ENCODE peak calls at places on chromosomes 12 and 14, in eight cellular contexts. U is pancreas, B is ovary, X is AG10803, R is right lobe of liver, F is IMR-90, Y is breast epithelium, M is stomach. W is an unnamed sample.

GRCh38 chr14:104221071-104221625 is 82.8 kb downstream of the KIF26A start:
- DNase-seq in U (no peak), M (no peak), X (no peak), R (peak), F (no peak), B (peak), Y (no peak), W (no peak)

GRCh38 chr14:88599761-88600439 is 37.1 kb downstream of the ZC3H14 start:
- DNase-seq in B (no peak), M (no peak), F (no peak), Y (no peak), R (no peak), X (no peak), U (no peak), W (no peak)

GRCh38 chr12:19608039-19608438 is 168.7 kb downstream of the AEBP2 start:
- DNase-seq in X (no peak), U (no peak), R (no peak), M (no peak), F (no peak), B (no peak), Y (no peak), W (no peak)

GRCh38 chr14:86346818-86347384 is 817.0 kb downstream of the FLRT2 start:
- DNase-seq in M (no peak), Y (no peak), R (no peak), B (no peak), U (no peak), F (no peak), X (no peak), W (peak)

GRCh38 chr14:20486700-20487401 is 17.6 kb downstream of the PNP start:
- DNase-seq in X (no peak), R (no peak), F (no peak), U (no peak), B (no peak), M (no peak), Y (no peak), W (no peak)

GRCh38 chr12:58479403-58479802 is 440.9 kb downstream of the LRIG3 start:
- DNase-seq in X (no peak), M (no peak), B (no peak), U (no peak), R (no peak), Y (no peak), F (no peak), W (no peak)

GRCh38 chr14:52840916-52841315 is 49.5 kb upstream of the GNPNAT1 start:
- DNase-seq in F (peak), U (no peak), Y (no peak), M (no peak), X (peak), B (no peak), R (peak), W (peak)

GRCh38 chr12:102702447-102703114 is 214.5 kb downstream of the PAH start:
- DNase-seq in Y (no peak), U (peak), F (peak), B (peak), M (peak), R (peak), X (peak), W (peak)

GRCh38 chr14:75979641-75980422 is 2.0 kb downstream of the TGFB3 start:
- DNase-seq in B (peak), F (no peak), U (no peak), X (no peak), Y (no peak), R (no peak), M (no peak), W (no peak)

GRCh38 chr12:80100566-80100965 is 1.2 kb downstream of the OTOGL start:
- DNase-seq in X (peak), F (peak), M (no peak), R (no peak), U (no peak), Y (no peak), B (no peak), W (peak)

GRCh38 chr12:13171921-13172859 is 24.3 kb upstream of the EMP1 start:
- DNase-seq in X (peak), R (peak), U (peak), Y (peak), M (no peak), B (no peak), F (no peak), W (peak)

GRCh38 chr12:31965090-31965489 is 5.9 kb downstream of the RESF1 start:
- DNase-seq in M (no peak), F (no peak), R (no peak), Y (no peak), B (no peak), X (no peak), U (no peak), W (no peak)

GRCh38 chr12:52014567-52015392 is 8.0 kb downstream of the TAMALIN start:
- DNase-seq in M (no peak), X (no peak), R (no peak), B (peak), F (no peak), Y (no peak), U (no peak), W (no peak)

GRCh38 chr12:58064681-58065080 is 123.3 kb downstream of the ATP23 start:
- DNase-seq in M (no peak), F (no peak), X (no peak), R (no peak), Y (no peak), U (no peak), B (no peak), W (no peak)

GRCh38 chr12:31315779-31316465 is 10.0 kb downstream of the SINHCAF start:
- DNase-seq in Y (no peak), U (no peak), B (no peak), X (no peak), F (no peak), R (no peak), M (no peak), W (no peak)

GRCh38 chr14:30885840-30886740 is 11.7 kb downstream of the COCH start:
- DNase-seq in M (no peak), X (peak), R (no peak), U (no peak), Y (no peak), B (no peak), F (peak), W (no peak)

GRCh38 chr14:91886961-91887360 is 19.6 kb upstream of the TC2N start:
- DNase-seq in Y (no peak), M (no peak), F (no peak), U (no peak), X (no peak), B (no peak), R (no peak), W (no peak)

GRCh38 chr14:64926398-64926995 is 12.2 kb downstream of the CHURC1 start:
- DNase-seq in U (no peak), M (no peak), R (no peak), X (no peak), Y (no peak), B (no peak), F (no peak), W (no peak)

GRCh38 chr14:100608586-100609330 is 21.5 kb upstream of the BEGAIN start:
- DNase-seq in U (no peak), B (no peak), F (no peak), Y (no peak), M (no peak), R (peak), X (no peak), W (no peak)

GRCh38 chr12:11078246-11078645 is 13.9 kb downstream of the TAS2R43 start:
- DNase-seq in M (no peak), R (no peak), X (no peak), U (no peak), F (no peak), Y (no peak), B (no peak), W (no peak)

GRCh38 chr12:121765573-121765972 is 27.9 kb downstream of the RHOF start:
- DNase-seq in U (no peak), Y (no peak), R (no peak), X (peak), B (no peak), M (no peak), F (peak), W (peak)

GRCh38 chr14:49623387-49623786 is 2.8 kb downstream of the MGAT2 start:
- DNase-seq in F (no peak), R (no peak), X (no peak), B (no peak), Y (no peak), U (no peak), M (no peak), W (peak)

GRCh38 chr12:25829192-25829591 is 129.3 kb upstream of the RASSF8 start:
- DNase-seq in M (no peak), Y (no peak), R (no peak), U (no peak), B (no peak), F (peak), X (peak), W (peak)

GRCh38 chr12:89064151-89064550 is 288.1 kb downstream of the DUSP6 start:
- DNase-seq in U (no peak), R (no peak), X (no peak), B (no peak), M (no peak), Y (no peak), F (no peak), W (no peak)
- H3K4me3 ChIP-seq in U (no peak), R (no peak), X (no peak), B (no peak), M (no peak), Y (no peak), F (no peak), W (no peak)

GRCh38 chr12:1533205-1533601 is 61.2 kb downstream of the FBXL14 start:
- DNase-seq in F (no peak), B (no peak), X (peak), U (no peak), R (no peak), Y (no peak), M (no peak), W (peak)
- H3K4me3 ChIP-seq in F (no peak), B (no peak), X (peak), U (no peak), R (no peak), Y (no peak), M (no peak), W (peak)

GRCh38 chr14:105440992-105441391 is 21.4 kb downstream of the MTA1 start:
- DNase-seq in Y (no peak), F (no peak), B (no peak), U (no peak), M (no peak), R (no peak), X (no peak), W (no peak)
- H3K4me3 ChIP-seq in Y (no peak), F (no peak), B (no peak), U (no peak), M (no peak), R (no peak), X (no peak), W (no peak)

GRCh38 chr12:123950476-123951169 is 22.0 kb downstream of the CCDC92 start:
- DNase-seq in F (no peak), B (peak), Y (no peak), U (no peak), X (no peak), M (no peak), R (no peak), W (no peak)

GRCh38 chr12:123952037-123952436 is 20.6 kb downstream of the CCDC92 start:
- DNase-seq in Y (no peak), X (no peak), B (no peak), M (no peak), U (no peak), F (peak), R (no peak), W (peak)

GRCh38 chr12:123951467-123951866 is 21.2 kb downstream of the CCDC92 start:
- DNase-seq in Y (no peak), M (no peak), F (no peak), R (no peak), X (no peak), B (no peak), U (no peak), W (no peak)

GRCh38 chr12:123948401-123949117 is 24.1 kb downstream of the CCDC92 start:
- DNase-seq in X (no peak), U (no peak), M (no peak), F (no peak), Y (no peak), B (no peak), R (no peak), W (no peak)

GRCh38 chr12:123949118-123949774 is 23.4 kb downstream of the CCDC92 start:
- DNase-seq in U (no peak), X (no peak), M (no peak), B (no peak), F (no peak), R (no peak), Y (no peak), W (no peak)
- H3K4me3 ChIP-seq in U (no peak), X (no peak), M (no peak), B (no peak), F (no peak), R (no peak), Y (no peak), W (no peak)

DNA sequence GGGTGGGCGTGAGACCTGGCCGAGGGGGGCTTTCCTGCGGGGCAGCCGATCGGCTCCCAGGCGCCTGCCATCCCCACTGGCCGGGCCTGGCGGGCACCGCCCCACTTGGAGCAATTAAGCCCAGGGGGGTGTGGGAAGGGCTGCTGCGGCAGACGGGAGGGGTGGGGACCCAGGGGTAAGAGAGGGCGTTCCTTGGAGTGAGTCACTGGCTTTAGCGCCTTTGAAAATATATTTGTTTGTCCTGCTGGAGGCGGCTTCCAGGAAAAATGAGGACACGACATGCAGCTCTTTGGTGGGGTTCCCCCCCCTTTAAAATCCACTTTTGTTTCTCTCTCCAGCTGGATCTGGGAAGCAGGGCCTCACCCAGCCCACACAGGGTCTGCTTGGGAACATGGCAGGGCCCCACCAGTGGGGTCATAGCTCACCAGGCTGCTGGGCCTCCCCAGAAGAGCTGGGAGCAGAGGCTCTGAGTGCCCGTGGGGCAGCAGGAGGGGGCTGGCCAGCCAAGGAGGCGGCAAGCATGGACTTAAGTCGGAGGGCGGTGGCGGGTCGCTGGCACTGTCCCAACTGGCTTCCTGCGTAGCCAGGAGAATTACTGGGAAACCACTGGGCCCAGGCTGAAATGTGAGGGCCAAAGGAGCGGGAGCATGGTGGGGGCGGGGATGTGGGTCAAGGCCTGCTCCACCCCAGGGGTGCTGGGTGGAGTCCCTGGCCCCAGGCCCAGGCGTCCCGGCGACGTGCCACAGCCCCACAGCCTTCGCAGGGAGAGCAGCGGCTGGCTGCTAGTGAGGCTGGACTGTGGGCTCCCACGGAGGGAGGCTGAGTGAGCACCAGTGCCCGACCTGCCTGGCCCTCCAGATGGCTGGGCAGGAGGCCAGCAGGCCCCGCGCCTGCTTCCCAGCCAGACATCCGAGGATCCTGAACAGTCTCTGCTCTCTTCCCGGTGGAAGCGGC is 128.0 kb downstream of the RFLNA start:
- DNase-seq in M (peak), X (peak), U (peak), Y (peak), R (peak), F (peak), B (peak), W (peak)
- H3K4me3 ChIP-seq in M (peak), X (peak), U (peak), Y (peak), R (no peak), F (peak), B (peak), W (peak)

DNA sequence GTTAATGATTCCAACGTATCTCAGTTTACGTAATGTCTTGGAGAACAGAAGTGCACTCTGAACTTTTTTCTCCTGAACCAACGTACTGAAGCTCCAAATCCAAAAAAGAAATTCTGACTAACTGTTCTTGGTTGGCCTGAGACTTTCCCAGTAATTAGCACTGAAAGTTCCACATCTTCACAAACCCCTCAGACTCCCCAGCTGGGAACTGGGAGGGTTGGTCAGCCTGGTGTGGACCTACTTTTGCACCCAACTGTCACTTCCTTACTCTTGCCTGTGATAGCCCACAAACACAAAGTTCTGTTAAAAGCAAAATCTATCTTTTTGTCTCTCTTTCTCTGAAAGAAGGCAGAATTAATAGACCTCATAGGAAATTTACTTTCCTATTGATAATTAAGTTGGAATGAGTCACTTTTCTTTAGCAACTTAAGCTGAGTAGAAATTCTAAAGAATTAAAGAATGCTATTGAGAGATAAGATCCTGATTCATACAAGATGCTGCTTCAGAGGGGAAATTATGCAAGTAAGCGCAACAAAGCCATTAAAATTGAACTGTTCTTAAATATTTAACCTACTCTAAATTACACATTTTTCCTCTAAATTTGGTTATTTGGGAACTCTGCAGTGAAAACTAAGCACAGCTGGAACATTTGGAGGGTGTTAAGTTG is 155.0 kb downstream of the EPS8 start:
- DNase-seq in F (peak), R (no peak), B (no peak), Y (no peak), U (no peak), M (no peak), X (peak), W (peak)
- H3K4me3 ChIP-seq in F (no peak), R (no peak), B (no peak), Y (no peak), U (no peak), M (no peak), X (no peak), W (peak)

GRCh38 chr14:94867931-94868597 is 98.2 kb upstream of the GSC start:
- DNase-seq in R (no peak), B (no peak), Y (no peak), F (no peak), X (peak), M (no peak), U (peak), W (peak)
- H3K4me3 ChIP-seq in R (no peak), B (no peak), Y (no peak), F (no peak), X (no peak), M (no peak), U (no peak), W (no peak)

GRCh38 chr14:99384446-99385417 is 95.9 kb downstream of the SETD3 start:
- DNase-seq in M (no peak), U (peak), X (no peak), R (no peak), B (no peak), Y (no peak), F (no peak), W (no peak)
- H3K4me3 ChIP-seq in M (no peak), U (no peak), X (no peak), R (peak), B (no peak), Y (no peak), F (no peak), W (no peak)

GRCh38 chr12:113469893-113470743 is 1.6 kb downstream of the LHX5 start:
- DNase-seq in U (no peak), Y (no peak), R (no peak), M (no peak), X (no peak), B (no peak), F (no peak), W (no peak)

GRCh38 chr12:113470871-113471618 is 626 bp downstream of the LHX5 start:
- DNase-seq in B (no peak), X (no peak), U (no peak), Y (no peak), M (no peak), R (no peak), F (no peak), W (no peak)

GRCh38 chr12:113467514-113468364 is 3.9 kb downstream of the LHX5 start:
- DNase-seq in Y (no peak), X (no peak), R (no peak), U (no peak), F (no peak), M (no peak), B (no peak), W (no peak)

GRCh38 chr12:113468365-113469223 is 3.1 kb downstream of the LHX5 start:
- DNase-seq in F (no peak), X (no peak), U (no peak), R (no peak), B (no peak), Y (no peak), M (no peak), W (no peak)

DNA sequence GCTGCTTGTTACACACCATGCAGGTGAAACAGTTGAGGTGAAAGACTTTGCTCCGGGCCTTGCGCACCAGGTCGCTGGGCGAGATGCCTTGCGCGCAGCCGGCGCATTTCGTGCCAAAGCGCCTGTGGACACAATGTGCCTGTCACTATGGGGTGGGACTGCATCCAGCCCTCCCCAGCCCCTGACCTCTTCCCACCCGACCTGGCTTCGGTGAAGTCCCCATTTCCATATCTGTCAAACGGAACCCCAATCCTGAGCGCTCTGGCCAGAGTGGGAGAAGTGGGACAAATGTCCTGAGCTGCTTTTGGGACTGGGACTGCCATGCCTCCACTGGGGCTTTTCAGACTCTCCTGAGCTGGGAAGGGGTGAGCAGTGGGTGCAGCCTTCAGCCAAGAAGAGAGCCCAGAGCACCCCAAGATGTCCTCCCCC is 2.4 kb downstream of the LHX5 start:
- DNase-seq in B (no peak), R (no peak), U (no peak), F (no peak), M (no peak), X (no peak), Y (no peak), W (no peak)
- H3K4me3 ChIP-seq in B (no peak), R (no peak), U (no peak), F (no peak), M (no peak), X (no peak), Y (no peak), W (no peak)